ENCODE peak calls at places on chromosomes 11 and 22, in four cellular contexts. O is KBM-7; A is stimulated activated CD4-positive, alpha-beta T cell treated with anti-CD3 and anti-CD28 coated beads, TNF-alpha, amount 100 ng/mL, for 4 hours; T is activated CD4-positive, CD25-positive, alpha-beta regulatory T cell. X is an unnamed sample.

GRCh38 chr22:44520695-44521094 is 22.7 kb upstream of the RTL6 start:
- DNase-seq in T (no peak), A (no peak), O (no peak), X (no peak)

GRCh38 chr22:34592341-34592740 is 473.6 kb upstream of the ISX start:
- DNase-seq in T (no peak), A (no peak), O (no peak), X (no peak)

GRCh38 chr22:17727244-17727892 is 46.9 kb downstream of the BID start:
- DNase-seq in A (no peak), O (no peak), T (no peak), X (no peak)

GRCh38 chr22:23774922-23775436 is 2.3 kb downstream of the MMP11 start:
- DNase-seq in T (no peak), O (no peak), A (no peak), X (no peak)

GRCh38 chr11:8265681-8266241 is 2.1 kb upstream of the LMO1 start:
- DNase-seq in O (no peak), A (no peak), T (no peak), X (peak)

GRCh38 chr11:46438211-46438610 is 46.6 kb upstream of the CHRM4 start:
- DNase-seq in O (no peak), T (no peak), A (no peak), X (no peak)

GRCh38 chr11:118663929-118664328 is 15.5 kb downstream of the TREH start:
- DNase-seq in T (no peak), A (no peak), O (no peak), X (no peak)

GRCh38 chr11:20873054-20873453 is 203.7 kb downstream of the NELL1 start:
- DNase-seq in T (no peak), A (no peak), O (peak), X (peak)

GRCh38 chr11:132445966-132446365 is 1075.6 kb downstream of the NTM start:
- DNase-seq in T (no peak), O (no peak), A (no peak), X (no peak)

X was measured in NAMALWA.